ENCODE peak calls at places on chromosomes 2 and 18, in nine cellular contexts. J, N, R, G, K, F, E, O and B are unnamed samples. For H3K4me1, the result is how much of the 10 kb centered on the place peaks cover.

GRCh38 chr2:31442376-31442775 is 27.8 kb upstream of the XDH start:
- DNase-seq in O (no peak), K (no peak), R (no peak), J (no peak), F (no peak), E (no peak), G (no peak), N (no peak), B (no peak)

GRCh38 chr18:75754433-75754832 is 326.9 kb upstream of the SMIM21 start:
- DNase-seq in K (no peak), E (no peak), G (no peak), N (no peak), J (no peak), O (no peak), F (no peak), R (no peak), B (no peak)

GRCh38 chr18:24056506-24056905 is 42.0 kb downstream of the TTC39C start:
- DNase-seq in E (no peak), R (no peak), K (no peak), F (no peak), J (no peak), O (no peak), G (no peak), N (no peak), B (no peak)

GRCh38 chr18:60020107-60020925 is 120.5 kb downstream of the PMAIP1 start:
- DNase-seq in J (no peak), R (no peak), F (no peak), O (no peak), N (peak), G (no peak), K (no peak), E (no peak), B (peak)

GRCh38 chr2:204571041-204571440 is 25.8 kb downstream of the PARD3B start:
- DNase-seq in J (no peak), O (no peak), R (no peak), F (no peak), E (no peak), K (no peak), N (no peak), G (no peak), B (no peak)

GRCh38 chr2:138536302-138536701 is 34.7 kb downstream of the SPOPL start:
- DNase-seq in R (no peak), E (no peak), N (peak), F (no peak), G (no peak), K (no peak), O (peak), J (no peak), B (peak)

GRCh38 chr2:84481702-84482101 is 22.6 kb upstream of the SUCLG1 start:
- DNase-seq in J (no peak), E (no peak), F (no peak), R (peak), G (no peak), N (no peak), K (no peak), O (no peak), B (peak)

GRCh38 chr2:112627060-112628040 is 18.4 kb upstream of the SLC20A1 start:
- DNase-seq in O (no peak), E (peak), N (no peak), J (no peak), K (no peak), R (peak), G (no peak), F (no peak), B (peak)

GRCh38 chr18:68083131-68083530 is 566.6 kb upstream of the DSEL start:
- DNase-seq in K (no peak), R (no peak), F (no peak), E (no peak), J (no peak), N (no peak), O (no peak), G (no peak), B (peak)

GRCh38 chr2:71798266-71799012 is 345.1 kb downstream of the DYSF start:
- DNase-seq in F (peak), J (peak), N (peak), O (peak), E (peak), G (peak), R (peak), K (peak), B (peak)

GRCh38 chr2:196413821-196414274 is 225.7 kb upstream of the CCDC150 start:
- DNase-seq in F (no peak), G (no peak), R (no peak), N (no peak), J (no peak), E (no peak), O (no peak), K (no peak), B (peak)

GRCh38 chr18:32454667-32455066 is 16.0 kb downstream of the GAREM1 start:
- DNase-seq in J (no peak), G (no peak), R (peak), K (no peak), N (no peak), E (no peak), F (no peak), O (no peak), B (peak)

GRCh38 chr2:120905824-120906571 is 170.3 kb downstream of the GLI2 start:
- DNase-seq in F (no peak), R (no peak), G (no peak), N (no peak), O (no peak), E (no peak), J (no peak), K (no peak), B (no peak)

GRCh38 chr18:75467396-75467795 is 39.9 kb upstream of the SMIM21 start:
- DNase-seq in K (no peak), E (no peak), F (no peak), N (no peak), O (no peak), J (no peak), G (no peak), R (no peak), B (no peak)

GRCh38 chr2:58708565-58708964 is 467.4 kb upstream of the FANCL start:
- DNase-seq in E (no peak), R (no peak), F (no peak), O (no peak), G (no peak), K (no peak), N (no peak), J (no peak), B (no peak)

GRCh38 chr2:128315829-128316776 is 2.6 kb downstream of the HS6ST1 start:
- DNase-seq in J (no peak), E (peak), R (no peak), G (peak), N (no peak), O (no peak), K (no peak), F (peak), B (peak)

GRCh38 chr18:2654105-2654827 is 1.3 kb upstream of the SMCHD1 start:
- DNase-seq in O (peak), E (no peak), F (no peak), G (peak), J (no peak), K (no peak), N (no peak), R (peak), B (peak)

GRCh38 chr18:55585586-55586521 is 2.1 kb downstream of the TCF4 start:
- DNase-seq in G (peak), K (no peak), N (peak), R (no peak), F (no peak), J (no peak), O (peak), E (no peak), B (peak)
- H3K4me1 ChIP-seq in G (under half), K (under half), N (half or more), R (under half), F (under half), J (under half), O (under half), E (under half), B (under half)

GRCh38 chr2:1561259-1561658 is 148.0 kb downstream of the TPO start:
- DNase-seq in O (no peak), J (no peak), F (no peak), N (no peak), R (no peak), K (no peak), G (no peak), E (no peak), B (no peak)

GRCh38 chr2:1559589-1560175 is 146.4 kb downstream of the TPO start:
- DNase-seq in G (no peak), O (no peak), J (no peak), E (no peak), F (no peak), R (no peak), N (no peak), K (no peak), B (no peak)

GRCh38 chr2:1563943-1564342 is 150.7 kb downstream of the TPO start:
- DNase-seq in N (no peak), F (no peak), E (no peak), K (no peak), R (no peak), G (no peak), O (no peak), J (no peak), B (no peak)

GRCh38 chr2:1563084-1563857 is 150.0 kb downstream of the TPO start:
- DNase-seq in G (no peak), R (no peak), J (no peak), F (no peak), O (no peak), E (no peak), K (no peak), N (no peak), B (no peak)

DNA sequence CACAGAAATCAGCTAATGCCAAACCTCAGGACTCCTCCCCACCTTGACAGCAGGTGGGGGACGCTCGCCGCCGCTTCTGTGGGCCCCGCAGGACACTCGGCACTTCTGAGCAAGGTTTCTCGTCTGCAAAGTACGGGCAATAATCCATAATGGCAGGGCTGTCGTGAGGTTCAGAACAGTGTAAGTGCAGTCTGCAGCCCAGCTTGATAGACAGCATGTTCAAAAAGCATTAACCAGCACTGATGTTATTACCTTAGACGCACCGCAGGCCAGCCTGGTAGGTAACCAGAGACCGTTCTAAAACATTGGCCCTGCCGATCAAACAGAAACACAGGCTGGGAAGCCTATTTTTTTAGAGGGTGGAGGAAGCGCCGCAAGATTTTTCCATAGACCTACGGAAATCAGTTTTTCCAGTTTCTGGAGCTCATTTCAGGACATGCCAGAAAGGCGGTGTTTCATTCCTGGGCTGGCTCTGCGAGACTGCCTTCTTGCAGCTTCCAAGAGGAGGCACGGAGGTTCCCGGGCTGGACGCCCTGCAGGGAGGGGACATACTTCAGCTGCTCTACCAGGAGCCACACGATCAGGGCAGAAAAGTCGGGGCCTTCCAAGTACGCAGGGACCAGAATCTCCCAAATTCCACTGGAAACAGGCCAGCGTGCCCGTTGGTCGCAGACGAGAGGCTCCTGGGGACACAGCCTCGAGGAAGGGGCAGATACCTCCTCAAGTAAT is 148.7 kb downstream of the TPO start:
- DNase-seq in R (no peak), F (no peak), N (no peak), J (no peak), O (no peak), E (no peak), G (no peak), K (no peak), B (peak)
- TF ChIP-seq EZH2phosphoT487 in R (no peak), F (no peak), N (no peak), J (no peak), O (no peak), E (no peak), G (no peak), K (no peak), B (no peak)

GRCh38 chr2:43941359-43941758 is 54.4 kb downstream of the LRPPRC start:
- DNase-seq in R (no peak), N (no peak), F (no peak), E (no peak), K (no peak), J (no peak), O (no peak), G (no peak), B (no peak)

GRCh38 chr2:43942881-43943280 is 52.9 kb downstream of the LRPPRC start:
- DNase-seq in N (no peak), E (no peak), R (no peak), J (no peak), O (no peak), G (no peak), F (no peak), K (no peak), B (no peak)

GRCh38 chr2:43943323-43943722 is 52.5 kb downstream of the LRPPRC start:
- DNase-seq in F (no peak), N (no peak), K (no peak), R (no peak), J (no peak), O (peak), G (no peak), E (no peak), B (no peak)

GRCh38 chr2:43943809-43944452 is 51.9 kb downstream of the LRPPRC start:
- DNase-seq in K (no peak), G (no peak), E (no peak), J (no peak), F (peak), R (no peak), O (no peak), N (no peak), B (no peak)

DNA sequence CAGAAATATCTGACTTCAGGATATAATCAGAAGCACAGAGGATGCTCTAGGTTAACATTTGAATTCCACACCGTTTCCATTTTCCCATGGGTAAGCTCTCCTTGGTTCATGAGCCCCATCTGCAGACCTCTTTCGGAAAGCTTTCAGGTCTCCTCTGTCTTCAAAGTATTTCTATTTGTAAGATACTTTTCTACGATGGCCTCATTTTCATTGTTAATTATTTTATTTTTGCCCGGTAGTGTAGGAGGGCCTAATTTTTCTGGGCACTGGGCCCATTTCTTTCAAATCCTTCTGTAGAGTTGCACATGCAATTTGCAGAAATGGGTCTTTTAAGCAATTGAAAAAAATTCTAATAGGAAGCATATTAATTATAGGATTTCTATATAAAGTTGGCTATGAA is 53.8 kb downstream of the LRPPRC start:
- DNase-seq in K (no peak), G (no peak), E (no peak), O (peak), R (no peak), F (no peak), N (no peak), J (no peak), B (no peak)
- H3K27ac ChIP-seq in K (no peak), G (no peak), E (no peak), O (no peak), R (no peak), F (no peak), N (no peak), J (no peak), B (no peak)

GRCh38 chr2:47892338-47892730 is 14.0 kb downstream of the FBXO11 start:
- DNase-seq in O (no peak), E (no peak), R (no peak), K (no peak), N (no peak), G (no peak), F (no peak), J (no peak), B (no peak)
- H3K4me1 ChIP-seq in O (under half), E (under half), R (under half), K (under half), N (under half), G (half or more), F (under half), J (under half), B (under half)

DNA sequence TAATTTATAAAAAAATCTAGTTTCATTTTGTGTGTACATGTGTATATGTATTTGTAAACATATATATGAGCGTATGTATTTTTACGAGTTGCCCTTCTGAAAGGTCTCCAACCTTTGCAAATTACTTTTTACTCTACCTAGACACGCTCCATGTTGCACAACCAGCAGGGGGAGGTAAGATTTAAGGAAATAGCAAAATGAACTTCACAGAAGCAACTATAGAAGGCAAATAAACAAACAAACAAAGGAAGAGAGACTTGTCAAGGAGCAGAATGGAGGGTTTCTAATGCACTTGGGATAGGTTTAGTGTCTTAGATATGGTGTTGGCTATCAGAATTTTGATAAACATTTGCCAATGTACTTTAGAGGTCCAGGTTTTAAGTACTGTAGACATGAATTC is 820.5 kb upstream of the POU3F3 start:
- DNase-seq in K (peak), E (peak), J (no peak), R (peak), N (peak), G (peak), F (no peak), O (peak), B (peak)
- TF ChIP-seq EZH2phosphoT487 in K (no peak), E (no peak), J (no peak), R (no peak), N (no peak), G (no peak), F (no peak), O (no peak), B (no peak)

DNA sequence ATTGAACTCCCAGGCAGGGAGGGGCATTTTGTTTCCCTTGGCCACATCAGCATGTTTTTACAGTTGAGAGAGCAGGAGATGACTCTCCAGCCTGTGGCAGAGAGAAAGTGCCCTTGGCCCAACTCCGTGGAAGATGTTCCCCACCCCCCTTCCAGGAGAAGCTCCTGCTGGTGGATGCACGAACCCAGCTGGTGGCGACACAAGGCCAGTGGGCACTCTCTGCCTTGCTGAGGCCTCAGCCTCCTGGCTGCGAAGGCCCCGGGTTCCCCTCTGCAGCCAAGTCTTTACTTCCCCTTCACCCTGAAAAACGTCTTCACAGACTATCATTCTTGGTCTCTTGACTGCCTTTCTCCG is 265.4 kb downstream of the ANAPC1 start:
- DNase-seq in J (no peak), R (no peak), E (no peak), G (no peak), O (no peak), K (no peak), F (no peak), N (no peak), B (peak)
- H3K27ac ChIP-seq in J (no peak), R (no peak), E (peak), G (no peak), O (no peak), K (no peak), F (peak), N (no peak), B (peak)

GRCh38 chr18:46246101-46246500 is 141.9 kb downstream of the HAUS1 start:
- DNase-seq in E (no peak), R (no peak), F (no peak), G (no peak), K (no peak), O (peak), N (peak), J (no peak), B (no peak)

GRCh38 chr18:46250812-46251173 is 146.6 kb downstream of the HAUS1 start:
- DNase-seq in K (no peak), O (no peak), R (no peak), E (no peak), N (no peak), J (no peak), G (no peak), F (no peak), B (no peak)

GRCh38 chr18:46243673-46244072 is 139.5 kb downstream of the HAUS1 start:
- DNase-seq in R (no peak), F (no peak), G (no peak), E (no peak), K (no peak), O (no peak), N (no peak), J (no peak), B (no peak)

GRCh38 chr18:46250084-46250811 is 146.1 kb downstream of the HAUS1 start:
- DNase-seq in G (peak), J (peak), E (peak), N (no peak), O (peak), R (peak), F (peak), K (peak), B (peak)

DNA sequence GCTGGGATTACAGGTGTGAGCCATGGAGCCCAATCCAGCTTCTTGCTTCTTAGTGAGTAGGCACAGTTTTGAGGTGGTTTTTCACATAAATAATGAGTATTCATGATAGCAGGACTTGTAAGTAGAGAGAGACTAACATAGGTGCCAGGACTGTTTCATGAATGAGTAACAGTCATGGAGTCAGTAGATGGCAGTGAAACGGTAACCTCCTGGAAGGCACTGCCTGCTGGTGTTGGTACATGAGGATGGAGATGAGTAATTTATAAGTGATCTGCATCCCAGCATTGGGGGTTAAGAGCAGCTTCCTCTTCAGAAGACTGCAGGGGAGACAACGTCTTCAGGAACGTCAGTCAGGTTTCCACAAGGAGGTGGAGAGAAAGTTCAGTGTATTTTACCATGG is 143.8 kb downstream of the HAUS1 start:
- DNase-seq in J (no peak), E (no peak), O (no peak), G (no peak), R (no peak), K (no peak), F (no peak), N (no peak), B (no peak)
- H3K4me1 ChIP-seq in J (under half), E (under half), O (under half), G (under half), R (under half), K (under half), F (under half), N (under half), B (under half)